ENCODE peak calls at places on chromosome 9, in nine cellular contexts. V, X, A, I, R, B, M, T and J are unnamed samples.

GRCh38 chr9:126071076-126071750 is 255.4 kb upstream of the MVB12B start:
- DNase-seq in V (no peak), X (no peak), A (no peak), I (no peak), R (no peak), B (no peak), M (no peak), T (no peak), J (no peak)

GRCh38 chr9:117160254-117160653 is 254.6 kb downstream of the ASTN2 start:
- DNase-seq in V (no peak), X (no peak), A (no peak), I (no peak), R (no peak), B (no peak), M (peak; percentile 6), T (no peak), J (no peak)

GRCh38 chr9:5263568-5264218 is 32.5 kb downstream of the INSL4 start:
- DNase-seq in V (no peak), X (no peak), A (no peak), I (no peak), R (peak; percentile 27), B (no peak), M (peak; percentile 19), T (no peak), J (no peak)

GRCh38 chr9:85431396-85432102 is 310.2 kb downstream of the AGTPBP1 start:
- DNase-seq in V (no peak), X (no peak), A (no peak), I (no peak), R (no peak), B (no peak), M (no peak), T (no peak), J (no peak)

GRCh38 chr9:137302176-137303030 is at the start of gene NRARP:
- DNase-seq in V (peak; percentile 94), X (peak; percentile 87), A (peak; percentile 92), I (peak; percentile 95), R (peak; percentile 95), B (peak; percentile 92), M (peak; percentile 91), T (peak; percentile 98), J (peak; percentile 91)

GRCh38 chr9:96075111-96075510 is 199.6 kb downstream of the ERCC6L2 start:
- DNase-seq in V (no peak), X (no peak), A (no peak), I (no peak), R (no peak), B (no peak), M (no peak), T (no peak), J (no peak)

GRCh38 chr9:112323378-112323854 is 10.0 kb downstream of the PTBP3 start:
- DNase-seq in V (no peak), X (no peak), A (no peak), I (no peak), R (no peak), B (no peak), M (no peak), T (no peak), J (no peak)

GRCh38 chr9:83197611-83198010 is 134.7 kb upstream of the RASEF start:
- DNase-seq in V (no peak), X (no peak), A (no peak), I (no peak), R (no peak), B (no peak), M (no peak), T (no peak), J (no peak)

GRCh38 chr9:137492464-137493162 is 33.5 kb upstream of the NSMF start:
- DNase-seq in V (peak; percentile 52), X (no peak), A (no peak), I (peak; percentile 43), R (no peak), B (no peak), M (peak; percentile 89), T (no peak), J (no peak)

GRCh38 chr9:133990366-133991210 is 1.5 kb downstream of the VAV2 start:
- DNase-seq in V (no peak), X (peak; percentile 54), A (no peak), I (peak; percentile 73), R (peak; percentile 40), B (no peak), M (no peak), T (peak; percentile 78), J (no peak)

GRCh38 chr9:93884808-93885207 is 70.3 kb downstream of the BARX1 start:
- DNase-seq in V (no peak), X (no peak), A (no peak), I (no peak), R (no peak), B (no peak), M (no peak), T (no peak), J (no peak)

DNA sequence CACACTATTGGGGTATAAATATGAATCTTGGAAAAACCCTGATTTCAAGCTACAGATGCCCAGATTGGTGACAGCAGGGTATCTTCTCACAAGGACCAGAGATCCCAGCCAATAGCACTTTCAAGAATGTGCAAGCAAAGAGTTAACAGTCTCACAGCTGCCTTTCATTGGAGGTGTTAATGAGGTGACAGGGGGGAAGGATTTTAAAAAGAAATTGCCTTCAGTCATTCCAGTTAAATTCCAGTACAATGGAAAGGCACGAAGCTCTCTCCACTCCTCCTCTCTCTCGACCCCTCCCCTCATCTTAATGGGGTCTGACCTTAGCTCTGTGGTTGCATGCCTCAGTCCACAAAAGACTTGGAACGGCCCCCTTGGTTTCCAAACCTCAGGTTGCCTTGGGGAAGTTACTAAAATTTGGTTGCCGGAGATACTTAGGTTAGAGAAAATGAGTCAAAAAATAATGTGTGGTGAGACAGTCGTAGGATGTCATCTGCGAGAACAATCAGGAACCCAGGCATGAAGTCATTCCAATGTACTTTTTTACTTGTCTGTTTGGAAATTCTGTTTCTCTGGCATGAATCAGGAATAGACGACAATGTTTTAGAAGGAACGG is 307.2 kb downstream of the NFIB start:
- DNase-seq in V (no peak), X (no peak), A (no peak), I (no peak), R (no peak), B (no peak), M (no peak), T (no peak), J (no peak)
- H3K4me1 ChIP-seq in V (no peaks in the 10 kb centered on the region), X (no peaks in the 10 kb centered on the region), A (no peaks in the 10 kb centered on the region), I (no peaks in the 10 kb centered on the region), R (no peaks in the 10 kb centered on the region), B (no peaks in the 10 kb centered on the region), M (no peaks in the 10 kb centered on the region), T (no peaks in the 10 kb centered on the region), J (peaks cover 2% of the 10 kb centered on the region)

DNA sequence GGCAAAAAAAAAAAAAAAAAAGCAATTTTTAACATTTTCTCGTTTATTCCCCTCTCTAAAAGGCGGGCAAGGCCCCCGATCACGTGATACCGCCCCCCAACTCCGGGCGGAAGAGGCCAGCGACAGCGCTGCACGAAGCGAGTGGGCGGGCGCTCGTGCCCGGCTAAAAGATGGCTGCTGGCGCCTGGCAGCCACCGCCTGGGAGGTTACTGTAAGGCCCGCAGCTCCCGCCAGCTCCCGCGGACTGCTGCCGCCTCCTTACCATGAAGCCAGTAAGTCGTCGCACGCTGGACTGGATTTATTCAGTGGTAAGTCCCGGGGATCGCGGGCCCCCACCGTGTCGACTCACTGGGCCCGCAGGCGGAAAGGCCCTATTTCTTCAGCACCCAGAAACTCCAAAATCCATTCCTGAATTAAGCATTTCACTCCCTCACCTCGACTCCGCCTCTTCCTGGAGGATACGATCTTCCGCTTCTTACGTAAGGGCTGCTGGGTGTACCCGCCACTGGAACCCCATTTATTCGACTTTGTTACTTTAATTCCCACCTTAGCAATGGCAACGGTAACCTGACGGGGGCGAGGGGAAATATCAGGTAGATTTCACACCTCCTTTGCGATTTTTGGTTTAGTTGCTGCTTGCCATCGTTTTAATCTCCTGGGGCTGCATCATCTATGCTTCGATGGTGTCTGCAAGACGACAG is at the start of the genes SMIM27 and TOPORS:
- DNase-seq in V (peak; percentile 96), X (peak; percentile 92), A (peak; percentile 91), I (peak; percentile 90), R (peak; percentile 94), B (peak; percentile 86), M (peak; percentile 94), T (peak; percentile 97), J (peak; percentile 91)
- H3K36me3 ChIP-seq in V (peaks cover 8% of the 10 kb centered on the region), X (no peaks in the 10 kb centered on the region), A (no peaks in the 10 kb centered on the region), I (no peaks in the 10 kb centered on the region), R (no peaks in the 10 kb centered on the region), B (no peaks in the 10 kb centered on the region), M (peaks cover 23% of the 10 kb centered on the region), T (no peaks in the 10 kb centered on the region), J (no peaks in the 10 kb centered on the region)

GRCh38 chr9:78149738-78150291 is 86.1 kb upstream of the CEP78 start:
- DNase-seq in V (no peak), X (no peak), A (no peak), I (no peak), R (no peak), B (no peak), M (peak; percentile 33), T (peak; percentile 51), J (no peak)

GRCh38 chr9:78146241-78146640 is 89.6 kb upstream of the CEP78 start:
- DNase-seq in V (no peak), X (no peak), A (no peak), I (no peak), R (no peak), B (no peak), M (no peak), T (no peak), J (no peak)

GRCh38 chr9:78150312-78150982 is 85.4 kb upstream of the CEP78 start:
- DNase-seq in V (no peak), X (no peak), A (no peak), I (no peak), R (no peak), B (no peak), M (no peak), T (peak; percentile 45), J (no peak)

GRCh38 chr9:78150983-78151356 is 84.9 kb upstream of the CEP78 start:
- DNase-seq in V (no peak), X (no peak), A (no peak), I (no peak), R (no peak), B (no peak), M (no peak), T (peak; percentile 34), J (no peak)
- H3K4me1 ChIP-seq in V (no peaks in the 10 kb centered on the region), X (no peaks in the 10 kb centered on the region), A (no peaks in the 10 kb centered on the region), I (no peaks in the 10 kb centered on the region), R (no peaks in the 10 kb centered on the region), B (no peaks in the 10 kb centered on the region), M (peaks cover 10% of the 10 kb centered on the region), T (no peaks in the 10 kb centered on the region), J (no peaks in the 10 kb centered on the region)

GRCh38 chr9:37950561-37950960 is 46.6 kb upstream of the SLC25A51 start:
- DNase-seq in V (no peak), X (no peak), A (no peak), I (no peak), R (no peak), B (no peak), M (no peak), T (no peak), J (no peak)

GRCh38 chr9:37947431-37947830 is 43.5 kb upstream of the SLC25A51 start:
- DNase-seq in V (no peak), X (no peak), A (no peak), I (no peak), R (peak; percentile 59), B (no peak), M (no peak), T (no peak), J (no peak)

GRCh38 chr9:37947987-37948386 is 44.1 kb upstream of the SLC25A51 start:
- DNase-seq in V (peak; percentile 88), X (no peak), A (no peak), I (no peak), R (no peak), B (no peak), M (no peak), T (no peak), J (no peak)

GRCh38 chr9:37948417-37948980 is 44.6 kb upstream of the SLC25A51 start:
- DNase-seq in V (no peak), X (no peak), A (no peak), I (no peak), R (no peak), B (no peak), M (no peak), T (peak; percentile 62), J (no peak)

GRCh38 chr9:37949576-37949975 is 45.6 kb upstream of the SLC25A51 start:
- DNase-seq in V (no peak), X (no peak), A (no peak), I (no peak), R (no peak), B (no peak), M (no peak), T (no peak), J (no peak)
- H3K36me3 ChIP-seq in V (peaks cover 23% of the 10 kb centered on the region), X (no peaks in the 10 kb centered on the region), A (no peaks in the 10 kb centered on the region), I (no peaks in the 10 kb centered on the region), R (peaks cover 1% of the 10 kb centered on the region), B (no peaks in the 10 kb centered on the region), M (no peaks in the 10 kb centered on the region), T (no peaks in the 10 kb centered on the region), J (peaks cover 39% of the 10 kb centered on the region)